ENCODE peak calls at places on chromosomes 13 and 19, in six cellular contexts. F is AG08395; Y is thoracic aorta; L is stimulated activated CD4-positive, alpha-beta T cell treated with anti-CD3 and anti-CD28 coated beads, Interleukin-1b, Interleukin-23, amount 100 ng/mL, for 4 hours; K is activated CD4-positive, alpha-beta T cell treated with anti-CD3 and anti-CD28 coated beads, Interleukin-2, amount 50 U/mL, for 4 hours; E is retina. H is an unnamed sample.

GRCh38 chr13:44272692-44273091 is 100.9 kb upstream of the SERP2 start:
- DNase-seq in F (no peak), E (no peak), K (no peak), Y (no peak), L (no peak), H (no peak)

GRCh38 chr13:24148414-24149305 is 11.9 kb upstream of the SPATA13 start:
- DNase-seq in E (no peak), K (no peak), F (peak), Y (no peak), L (no peak), H (no peak)

GRCh38 chr19:40542197-40542859 is 34.3 kb upstream of the SHKBP1 start:
- DNase-seq in L (no peak), Y (peak), K (no peak), F (peak), E (peak), H (no peak)

GRCh38 chr19:16445238-16446107 is 26.3 kb downstream of the EPS15L1 start:
- DNase-seq in L (no peak), K (no peak), E (peak), F (no peak), Y (no peak), H (no peak)

GRCh38 chr13:39616087-39616694 is 13.2 kb upstream of the LHFPL6 start:
- DNase-seq in L (peak), E (peak), F (peak), Y (no peak), K (peak), H (no peak)

GRCh38 chr13:27304611-27305010 is 34.0 kb downstream of the RASL11A start:
- DNase-seq in Y (no peak), E (no peak), F (no peak), K (no peak), L (no peak), H (no peak)

GRCh38 chr13:110485604-110486003 is 75.9 kb downstream of the RAB20 start:
- DNase-seq in Y (no peak), F (no peak), L (no peak), K (no peak), E (no peak), H (no peak)

GRCh38 chr13:20824762-20825161 is 51.0 kb upstream of the EEF1AKMT1 start:
- DNase-seq in K (no peak), Y (no peak), E (no peak), F (peak), L (no peak), H (no peak)

GRCh38 chr13:98428256-98428966 is 148.5 kb downstream of the STK24 start:
- DNase-seq in E (no peak), K (no peak), Y (no peak), L (no peak), F (no peak), H (no peak)